ENCODE peak calls at places on chromosomes 11 and 22, in six cellular contexts. D is SJSA1, X is thoracic aorta, C is OCI-LY7, G is adipocyte, K is IMR-90. O is an unnamed sample.

GRCh38 chr22:28710112-28710888 is 30.7 kb upstream of the TTC28 start:
- DNase-seq in D (no peak), C (no peak), G (peak; percentile 91), X (no peak), K (peak; percentile 93), O (peak; percentile 92)

GRCh38 chr11:61477734-61478148 is 30.8 kb upstream of the LRRC10B start:
- DNase-seq in D (no peak), G (peak; percentile 66), X (no peak), K (no peak), C (peak; percentile 52), O (peak; percentile 25)

GRCh38 chr22:42066133-42066761 is 4.4 kb downstream of the NAGA start:
- DNase-seq in C (no peak), X (no peak), D (no peak), G (no peak), K (no peak), O (no peak)

GRCh38 chr11:78851883-78852586 is 277.4 kb upstream of the NARS2 start:
- DNase-seq in C (no peak), G (no peak), K (no peak), D (no peak), X (no peak), O (no peak)

GRCh38 chr11:129766858-129767604 is 48.6 kb upstream of the TMEM45B start:
- DNase-seq in K (peak; percentile 23), X (no peak), G (peak; percentile 60), D (no peak), C (peak; percentile 52), O (peak; percentile 38)

GRCh38 chr22:38397189-38398097 is 57.6 kb downstream of the KCNJ4 start:
- DNase-seq in K (no peak), C (peak; percentile 65), X (no peak), G (peak; percentile 62), D (no peak), O (peak; percentile 11)

GRCh38 chr11:32312206-32312817 is 123.0 kb downstream of the WT1 start:
- DNase-seq in X (no peak), K (peak; percentile 37), C (no peak), G (no peak), D (no peak), O (peak; percentile 55)

GRCh38 chr11:80748207-80748606 is 1307.4 kb upstream of the TENM4 start:
- DNase-seq in K (no peak), D (no peak), C (no peak), X (no peak), G (no peak), O (no peak)

GRCh38 chr11:73143126-73143838 is 1.2 kb upstream of the FCHSD2 start:
- DNase-seq in C (peak; percentile 55), D (no peak), K (peak; percentile 58), X (no peak), G (peak; percentile 45), O (peak; percentile 61)

GRCh38 chr11:125514336-125515101 is 18.5 kb upstream of the FEZ1 start:
- DNase-seq in D (no peak), C (peak; percentile 40), G (no peak), X (no peak), K (peak; percentile 46), O (peak; percentile 43)

GRCh38 chr11:128924618-128925017 is 18.1 kb downstream of the TP53AIP1 start:
- DNase-seq in C (no peak), G (no peak), K (no peak), X (no peak), D (no peak), O (no peak)

GRCh38 chr11:76803811-76804600 is 20.9 kb downstream of the TSKU start:
- DNase-seq in G (no peak), C (no peak), K (peak; percentile 46), D (no peak), X (no peak), O (no peak)

GRCh38 chr22:30038219-30038618 is 42.0 kb upstream of the HORMAD2 start:
- DNase-seq in C (no peak), X (no peak), K (peak; percentile 71), G (peak; percentile 26), D (no peak), O (peak; percentile 47)

GRCh38 chr11:64341429-64341828 is 1.4 kb downstream of the CCDC88B start:
- DNase-seq in D (no peak), C (no peak), K (no peak), X (no peak), G (no peak), O (no peak)

GRCh38 chr11:86695391-86695790 is 23.0 kb upstream of the ME3 start:
- DNase-seq in K (peak; percentile 14), D (no peak), C (no peak), X (no peak), G (no peak), O (no peak)

GRCh38 chr11:17077240-17077519 is 287 bp downstream of the RPS13 start:
- DNase-seq in K (no peak), D (peak; percentile 60), X (no peak), C (no peak), G (no peak), O (no peak)

GRCh38 chr11:67371549-67372231 is 1.7 kb downstream of the CLCF1 start:
- DNase-seq in G (peak; percentile 82), K (peak; percentile 52), X (no peak), D (peak; percentile 82), C (peak; percentile 60), O (peak; percentile 51)

GRCh38 chr11:12989428-12990242 is 19.5 kb upstream of the RASSF10 start:
- DNase-seq in X (no peak), G (no peak), D (no peak), C (no peak), K (no peak), O (no peak)

DNA sequence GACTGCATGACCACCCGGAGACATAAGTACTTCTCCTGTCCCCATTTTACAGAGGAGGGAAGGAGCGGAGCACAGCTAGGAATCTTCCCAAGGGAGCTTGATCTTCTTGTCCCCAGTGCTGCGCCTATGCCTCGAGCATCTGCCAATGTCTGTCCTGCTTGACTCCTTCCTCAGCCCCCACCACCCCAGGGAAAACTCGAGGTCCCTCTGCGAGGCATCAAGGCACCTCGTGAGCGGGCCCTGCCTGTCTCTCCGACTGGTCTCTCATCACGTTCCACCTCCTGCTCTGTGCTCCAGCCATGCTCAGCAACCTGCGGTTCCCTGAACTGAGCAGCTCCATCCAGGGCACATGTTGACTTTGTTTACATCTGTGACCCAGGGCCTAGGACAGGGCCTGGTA is 2.5 kb downstream of the NCF4 start:
- DNase-seq in X (no peak), K (no peak), C (no peak), G (no peak), D (no peak), O (no peak)
- H3K4me3 ChIP-seq in X (no peak overlapping the region), K (no peak overlapping the region), C (peak overlapping the region; percentile 73), G (no peak overlapping the region), D (no peak overlapping the region), O (no peak overlapping the region)

DNA sequence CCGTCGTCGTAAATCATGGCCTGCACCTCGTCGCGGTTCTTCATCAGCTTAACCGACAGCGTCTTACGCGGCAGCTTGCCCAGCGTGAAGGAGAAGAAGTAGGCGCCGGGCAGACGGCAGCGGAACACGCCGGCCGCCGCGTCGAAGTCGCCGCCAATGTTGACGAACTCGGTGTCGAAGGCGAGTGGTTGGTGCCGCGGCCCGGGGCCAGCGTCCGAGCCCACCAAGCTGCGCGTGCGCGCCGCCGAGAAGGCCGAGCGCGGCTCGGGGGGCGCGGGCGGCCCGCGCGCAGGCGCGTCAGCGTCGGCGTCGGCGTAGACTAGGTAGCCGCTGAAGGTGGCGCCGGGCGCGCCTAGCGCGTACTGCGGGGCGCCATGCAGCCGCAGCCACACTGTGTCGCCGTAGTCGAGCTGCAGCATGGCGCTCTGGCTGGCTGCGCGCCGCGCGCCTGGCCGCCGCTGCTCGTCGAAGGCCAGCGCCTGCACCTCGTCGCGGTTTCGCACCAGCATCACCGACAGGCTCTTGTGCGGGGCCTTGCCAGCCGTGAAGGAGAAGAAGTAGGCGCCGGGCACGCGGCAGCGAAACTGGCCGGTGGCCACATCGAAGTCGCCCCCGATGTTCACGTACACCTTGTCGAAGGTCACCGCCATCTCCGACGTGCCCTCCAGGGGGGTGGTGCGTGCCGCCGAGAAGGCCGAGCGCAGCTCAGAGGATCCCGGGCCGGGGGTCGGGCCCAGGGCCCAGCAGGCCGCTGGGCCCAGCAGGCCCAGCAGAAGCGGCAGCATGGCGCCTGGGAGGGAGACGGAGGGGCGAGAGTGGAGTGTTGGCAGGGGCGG is 3.8 kb downstream of the FAM180B start:
- DNase-seq in K (no peak), G (no peak), C (no peak), D (no peak), X (no peak), O (no peak)
- H3K4me3 ChIP-seq in K (peak overlapping the region; percentile 23), G (no peak overlapping the region), C (no peak overlapping the region), D (no peak overlapping the region), X (peak overlapping the region; percentile 35), O (peak overlapping the region; percentile 49)

GRCh38 chr22:45933503-45934167 is 43.3 kb downstream of the WNT7B start:
- DNase-seq in C (no peak), X (no peak), G (no peak), D (no peak), K (no peak), O (no peak)

GRCh38 chr22:45932066-45932465 is 44.9 kb downstream of the WNT7B start:
- DNase-seq in C (no peak), G (peak; percentile 24), K (no peak), X (no peak), D (no peak), O (no peak)

GRCh38 chr22:45935573-45935972 is 41.4 kb downstream of the WNT7B start:
- DNase-seq in X (no peak), K (no peak), C (no peak), D (no peak), G (no peak), O (no peak)

GRCh38 chr22:45934168-45934564 is 42.8 kb downstream of the WNT7B start:
- DNase-seq in C (no peak), G (no peak), D (no peak), X (no peak), K (no peak), O (no peak)

DNA sequence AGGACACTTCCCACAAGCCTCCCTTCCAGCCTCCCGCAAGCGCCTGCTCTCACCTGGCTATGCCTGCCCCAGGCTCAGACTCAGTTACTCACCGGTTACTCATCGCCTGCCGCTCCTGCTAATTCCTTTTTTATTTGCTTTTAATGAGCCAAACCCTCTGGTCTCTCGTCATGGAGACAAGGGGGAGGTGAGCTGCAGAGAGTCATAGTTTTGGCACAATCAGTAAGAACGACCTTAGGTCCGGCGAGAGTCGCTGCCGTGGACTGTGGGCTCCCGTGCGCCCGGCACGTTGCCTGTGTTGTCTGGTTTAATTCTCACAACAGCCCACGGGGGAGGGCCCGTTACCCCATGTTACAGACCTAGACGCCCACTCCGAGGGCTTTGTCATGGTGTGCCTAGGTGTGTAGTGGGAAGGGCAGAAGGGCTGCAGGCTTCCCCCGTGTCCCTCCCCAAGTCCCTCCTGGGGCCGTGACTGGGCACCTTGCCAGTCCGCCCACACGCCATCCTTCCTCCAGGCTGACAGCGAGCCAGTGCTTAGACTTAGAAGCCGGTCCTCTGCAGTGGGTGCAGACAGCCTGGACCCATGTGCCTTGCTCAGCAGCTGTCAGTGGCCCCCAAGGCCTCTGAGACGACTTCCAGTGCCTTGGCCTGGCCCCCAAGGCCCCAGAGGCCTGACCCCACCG is 42.2 kb downstream of the WNT7B start:
- DNase-seq in X (peak; percentile 8), C (no peak), G (peak; percentile 58), D (peak; percentile 77), K (peak; percentile 91), O (peak; percentile 51)
- H3K4me3 ChIP-seq in X (peak overlapping the region; percentile 47), C (no peak overlapping the region), G (no peak overlapping the region), D (no peak overlapping the region), K (peak overlapping the region; percentile 1), O (no peak overlapping the region)

DNA sequence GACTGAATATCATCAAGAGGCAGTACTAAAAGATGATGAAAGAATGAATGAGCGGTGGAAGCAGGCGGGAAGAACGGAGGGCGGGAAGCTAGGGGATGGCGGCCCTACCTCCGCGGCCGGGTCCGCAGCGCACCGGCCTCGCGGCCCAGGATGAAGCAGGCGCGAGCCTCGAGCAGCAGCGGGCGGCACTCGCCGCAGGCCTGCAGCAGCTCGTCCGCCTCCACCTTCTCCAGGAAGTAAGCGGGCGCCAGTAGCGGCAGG is 3.4 kb downstream of the KLHL35 start:
- DNase-seq in G (no peak), X (no peak), C (no peak), D (no peak), K (no peak), O (no peak)
- H3K4me3 ChIP-seq in G (peak overlapping the region; percentile 75), X (peak overlapping the region; percentile 67), C (no peak overlapping the region), D (peak overlapping the region; percentile 35), K (peak overlapping the region; percentile 40), O (no peak overlapping the region)